ENCODE peak calls at places on chromosomes 11 and 22, in seven cellular contexts. One of them, this sample, is unnamed.

GRCh38 chr22:30894371-30894740 is 74.2 kb downstream of the MORC2 start:
- DNase-seq in GM23248: no peak
- DNase-seq in WERI-Rb-1: no peak
- DNase-seq in RWPE2: no peak
- DNase-seq in neural progenitor cell: no peak
- DNase-seq in mesenchymal stem cell: no peak
- DNase-seq in IMR-90: no peak
- DNase-seq in this sample: no peak

GRCh38 chr11:45899086-45899447 is 8.0 kb downstream of the FREY1 start:
- DNase-seq in WERI-Rb-1: no peak
- DNase-seq in mesenchymal stem cell: no peak
- DNase-seq in IMR-90: no peak
- DNase-seq in RWPE2: no peak
- DNase-seq in neural progenitor cell: no peak
- DNase-seq in GM23248: no peak
- DNase-seq in this sample: no peak

GRCh38 chr22:19228174-19228573 is 49.6 kb upstream of the SLC25A1 start:
- DNase-seq in RWPE2: no peak
- DNase-seq in WERI-Rb-1: no peak
- DNase-seq in GM23248: no peak
- DNase-seq in mesenchymal stem cell: no peak
- DNase-seq in neural progenitor cell: no peak
- DNase-seq in IMR-90: no peak
- DNase-seq in this sample: no peak

GRCh38 chr22:34113381-34113780 is 193.1 kb upstream of the LARGE1 start:
- DNase-seq in RWPE2: no peak
- DNase-seq in IMR-90: no peak
- DNase-seq in WERI-Rb-1: no peak
- DNase-seq in neural progenitor cell: no peak
- DNase-seq in mesenchymal stem cell: no peak
- DNase-seq in GM23248: no peak
- DNase-seq in this sample: no peak

GRCh38 chr11:63961608-63962412 is 12.6 kb upstream of the COX8A start:
- DNase-seq in mesenchymal stem cell: peak
- DNase-seq in WERI-Rb-1: no peak
- DNase-seq in IMR-90: peak
- DNase-seq in RWPE2: peak
- DNase-seq in GM23248: peak
- DNase-seq in neural progenitor cell: peak
- DNase-seq in this sample: no peak

GRCh38 chr11:119795231-119795630 is 66.2 kb upstream of the NECTIN1 start:
- DNase-seq in GM23248: peak
- DNase-seq in IMR-90: peak
- DNase-seq in neural progenitor cell: no peak
- DNase-seq in mesenchymal stem cell: no peak
- DNase-seq in RWPE2: no peak
- DNase-seq in WERI-Rb-1: no peak
- DNase-seq in this sample: peak

GRCh38 chr11:128146926-128147605 is 440.3 kb downstream of the ETS1 start:
- DNase-seq in GM23248: peak
- DNase-seq in mesenchymal stem cell: no peak
- DNase-seq in WERI-Rb-1: no peak
- DNase-seq in neural progenitor cell: no peak
- DNase-seq in IMR-90: no peak
- DNase-seq in RWPE2: no peak
- DNase-seq in this sample: peak

GRCh38 chr11:114215871-114216803 is 80.1 kb upstream of the NNMT start:
- DNase-seq in WERI-Rb-1: no peak
- DNase-seq in IMR-90: no peak
- DNase-seq in mesenchymal stem cell: no peak
- DNase-seq in neural progenitor cell: no peak
- DNase-seq in GM23248: no peak
- DNase-seq in RWPE2: no peak
- DNase-seq in this sample: no peak

GRCh38 chr11:63918576-63919171 is 1.7 kb upstream of the RCOR2 start:
- DNase-seq in RWPE2: no peak
- DNase-seq in GM23248: peak
- DNase-seq in WERI-Rb-1: peak
- DNase-seq in neural progenitor cell: peak
- DNase-seq in IMR-90: no peak
- DNase-seq in mesenchymal stem cell: peak
- DNase-seq in this sample: no peak

GRCh38 chr11:46537851-46538295 is 56.0 kb downstream of the AMBRA1 start:
- DNase-seq in WERI-Rb-1: peak
- DNase-seq in GM23248: peak
- DNase-seq in IMR-90: peak
- DNase-seq in neural progenitor cell: peak
- DNase-seq in mesenchymal stem cell: peak
- DNase-seq in RWPE2: no peak
- DNase-seq in this sample: no peak

GRCh38 chr22:23109441-23109978 is 32.3 kb downstream of the RSPH14 start:
- DNase-seq in IMR-90: no peak
- DNase-seq in RWPE2: no peak
- DNase-seq in neural progenitor cell: no peak
- DNase-seq in WERI-Rb-1: peak
- DNase-seq in GM23248: no peak
- DNase-seq in mesenchymal stem cell: no peak
- DNase-seq in this sample: no peak

DNA sequence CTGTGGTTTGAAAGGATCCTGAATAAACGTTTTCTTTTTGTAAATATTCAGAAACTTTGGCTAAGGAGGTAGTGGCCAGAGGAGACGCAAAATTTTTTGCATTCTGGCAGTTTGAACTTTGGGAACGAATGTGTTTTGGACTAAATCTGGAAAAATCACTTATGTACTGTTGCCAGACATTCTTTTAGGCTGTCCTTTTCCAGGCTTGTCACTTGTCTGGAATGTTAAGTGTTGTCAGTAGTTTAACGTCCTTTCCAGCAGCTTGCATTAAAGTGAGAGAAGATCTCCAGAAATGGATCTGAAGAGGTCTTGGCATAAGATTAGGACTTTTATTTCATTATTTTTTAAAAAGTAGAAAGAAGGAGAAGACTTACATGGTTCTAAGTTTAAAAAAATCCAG is 18.5 kb downstream of the SPECC1L start:
- DNase-seq in GM23248: peak
- DNase-seq in mesenchymal stem cell: peak
- DNase-seq in RWPE2: no peak
- DNase-seq in IMR-90: peak
- DNase-seq in WERI-Rb-1: no peak
- DNase-seq in neural progenitor cell: no peak
- DNase-seq in this sample: no peak
- H3K27ac ChIP-seq in GM23248: peak
- H3K27ac ChIP-seq in mesenchymal stem cell: peak
- H3K27ac ChIP-seq in RWPE2: peak
- H3K27ac ChIP-seq in IMR-90: no peak
- H3K27ac ChIP-seq in WERI-Rb-1: no peak
- H3K27ac ChIP-seq in neural progenitor cell: peak
- H3K27ac ChIP-seq in this sample: no peak

DNA sequence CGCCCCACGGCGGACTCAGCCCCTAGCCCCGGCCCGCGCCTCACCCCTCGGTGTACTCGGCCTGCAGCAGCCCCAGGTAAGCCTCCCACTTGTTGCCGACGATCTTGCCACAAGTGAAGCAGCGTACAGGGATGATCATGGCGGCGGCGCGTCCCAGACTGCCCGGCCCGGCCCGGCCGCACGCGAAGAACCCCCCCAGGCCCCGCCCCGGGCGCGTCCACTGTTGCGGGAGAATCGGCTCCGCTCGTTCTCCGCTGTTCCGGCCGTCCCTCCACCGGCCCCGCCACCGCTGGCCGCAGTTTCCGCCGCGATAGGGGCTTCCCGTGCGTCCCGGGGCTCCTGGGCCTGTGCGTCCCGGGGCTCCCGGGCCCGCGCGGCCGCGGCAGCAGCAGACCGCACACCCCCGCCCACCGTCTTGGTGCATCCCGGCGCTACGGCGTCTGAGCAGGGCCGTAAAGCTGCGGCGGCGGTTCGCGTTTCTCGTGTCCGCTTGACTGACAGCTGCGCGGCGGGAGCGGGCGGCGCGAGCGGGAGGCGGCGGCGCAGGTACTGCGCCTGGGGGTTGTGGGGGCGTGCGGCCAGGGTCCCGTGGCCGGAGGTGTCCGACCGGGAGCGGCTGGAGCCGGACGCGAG is at the start of the genes POLR2L and TSPAN4:
- DNase-seq in GM23248: peak
- DNase-seq in neural progenitor cell: peak
- DNase-seq in RWPE2: peak
- DNase-seq in mesenchymal stem cell: peak
- DNase-seq in WERI-Rb-1: peak
- DNase-seq in IMR-90: peak
- DNase-seq in this sample: peak
- H3K27ac ChIP-seq in GM23248: peak
- H3K27ac ChIP-seq in neural progenitor cell: peak
- H3K27ac ChIP-seq in RWPE2: peak
- H3K27ac ChIP-seq in mesenchymal stem cell: peak
- H3K27ac ChIP-seq in WERI-Rb-1: peak
- H3K27ac ChIP-seq in IMR-90: peak
- H3K27ac ChIP-seq in this sample: peak

DNA sequence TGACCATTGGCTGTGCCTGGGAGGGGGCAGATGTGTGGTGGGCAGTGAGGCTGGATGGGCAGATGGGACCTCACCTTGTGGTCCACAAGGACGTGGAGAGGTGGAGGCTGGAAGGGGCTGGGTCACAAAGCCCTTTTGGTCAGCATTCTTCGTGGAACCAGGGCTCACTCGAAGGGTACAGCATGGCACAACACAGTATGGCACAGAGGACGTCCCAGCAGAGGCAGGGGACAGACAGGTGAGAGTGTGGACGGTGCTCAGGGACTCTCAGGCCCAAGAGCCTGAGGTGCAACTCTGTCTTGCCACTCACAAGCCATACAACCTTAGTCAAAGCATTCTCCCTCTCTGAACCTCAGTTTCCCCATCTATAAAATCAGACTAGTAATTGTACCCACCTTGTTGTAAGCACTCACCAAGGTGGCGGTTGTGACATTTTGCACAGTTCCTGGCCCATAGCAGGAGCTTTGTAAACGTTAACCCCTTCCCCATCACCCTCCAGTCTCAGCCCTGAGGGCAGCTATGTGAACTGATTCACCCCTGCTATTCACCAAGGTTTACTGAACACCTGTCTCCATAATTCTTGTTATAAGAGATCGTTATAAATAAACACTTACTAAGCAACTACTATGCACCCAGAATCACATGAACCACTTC is 11.6 kb upstream of the TSKU start:
- DNase-seq in GM23248: no peak
- DNase-seq in RWPE2: no peak
- DNase-seq in WERI-Rb-1: no peak
- DNase-seq in neural progenitor cell: no peak
- DNase-seq in mesenchymal stem cell: no peak
- DNase-seq in IMR-90: no peak
- DNase-seq in this sample: no peak
- H3K27ac ChIP-seq in GM23248: peak
- H3K27ac ChIP-seq in RWPE2: peak
- H3K27ac ChIP-seq in WERI-Rb-1: no peak
- H3K27ac ChIP-seq in neural progenitor cell: peak
- H3K27ac ChIP-seq in mesenchymal stem cell: peak
- H3K27ac ChIP-seq in IMR-90: peak
- H3K27ac ChIP-seq in this sample: no peak

DNA sequence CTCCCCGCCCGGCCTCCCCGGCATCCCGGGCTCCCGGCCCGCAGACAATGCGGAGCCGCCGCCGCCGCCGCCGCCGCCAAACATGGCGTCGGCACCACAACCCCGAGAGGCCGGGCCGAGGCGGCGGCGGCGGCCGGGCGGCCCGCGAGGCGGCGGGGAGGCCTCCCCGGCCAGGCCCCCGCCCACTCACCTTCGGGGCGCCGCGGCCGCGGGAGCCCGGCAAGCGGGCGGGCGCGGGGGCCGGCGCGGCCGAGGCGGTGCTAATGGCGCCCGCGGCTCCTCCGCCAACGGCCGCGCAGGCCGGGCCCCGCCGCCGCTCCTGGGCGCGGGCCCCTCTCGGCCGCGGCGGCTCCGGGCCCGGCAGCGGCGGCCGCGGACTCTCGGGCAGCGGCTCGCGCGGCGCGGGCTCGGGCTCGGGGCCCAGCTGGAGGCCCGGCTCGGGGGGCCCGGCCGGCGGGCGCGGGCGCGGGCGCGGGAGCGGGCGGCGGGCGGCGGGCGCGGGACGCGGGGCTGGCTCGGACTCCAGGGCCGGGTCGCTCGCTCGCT is 293 bp downstream of the BRD1 start:
- DNase-seq in GM23248: peak
- DNase-seq in WERI-Rb-1: no peak
- DNase-seq in neural progenitor cell: peak
- DNase-seq in RWPE2: no peak
- DNase-seq in mesenchymal stem cell: peak
- DNase-seq in IMR-90: no peak
- DNase-seq in this sample: no peak
- H3K27ac ChIP-seq in GM23248: peak
- H3K27ac ChIP-seq in WERI-Rb-1: peak
- H3K27ac ChIP-seq in neural progenitor cell: no peak
- H3K27ac ChIP-seq in RWPE2: peak
- H3K27ac ChIP-seq in mesenchymal stem cell: no peak
- H3K27ac ChIP-seq in IMR-90: peak
- H3K27ac ChIP-seq in this sample: peak